ENCODE peak calls at places on chromosomes 3 and 15, in ten cellular contexts. H is PC-9, K is HCT116, B is neuronal stem cell, U is IMR-90, P is hepatocyte, R is GM23248, V is H9, I is HepG2, J is fibroblast of lung. Q is an unnamed sample. For H3K4me1, the result is how much of the 10 kb centered on the place peaks cover.

GRCh38 chr15:77013786-77014136 is 18.8 kb downstream of the PSTPIP1 start:
- DNase-seq in B (no peak), R (no peak), J (no peak), K (peak), I (no peak), P (no peak), U (no peak), H (peak), V (no peak), Q (no peak)

GRCh38 chr15:99118801-99119546 is 14.1 kb downstream of the SYNM start:
- DNase-seq in B (no peak), U (no peak), H (no peak), J (no peak), R (no peak), V (no peak), P (no peak), K (no peak), I (no peak), Q (no peak)

GRCh38 chr3:78999139-78999538 is 768.7 kb downstream of the ROBO1 start:
- DNase-seq in K (no peak), V (no peak), H (no peak), R (no peak), J (no peak), P (no peak), B (no peak), U (no peak), I (no peak), Q (no peak)

GRCh38 chr3:55868347-55868746 is 381.2 kb upstream of the WNT5A start:
- DNase-seq in K (no peak), R (no peak), H (no peak), P (no peak), V (no peak), U (no peak), I (no peak), B (no peak), J (no peak), Q (peak)

GRCh38 chr3:112114558-112115160 is 18.4 kb downstream of the GCSAM start:
- DNase-seq in I (no peak), V (no peak), P (no peak), H (no peak), B (no peak), J (no peak), U (no peak), K (no peak), R (no peak), Q (peak)

GRCh38 chr3:31534036-31534435 is 1.3 kb downstream of the STT3B start:
- DNase-seq in I (peak), K (no peak), P (peak), B (no peak), H (no peak), U (peak), J (peak), V (no peak), R (peak), Q (peak)

GRCh38 chr15:65583701-65584100 is 27.2 kb downstream of the INTS14 start:
- DNase-seq in K (no peak), R (peak), I (peak), J (peak), V (no peak), B (peak), U (peak), H (no peak), P (peak), Q (peak)

GRCh38 chr3:66885326-66886000 is 112.6 kb upstream of the KBTBD8 start:
- DNase-seq in K (peak), I (no peak), H (no peak), R (peak), J (peak), U (peak), P (peak), V (peak), B (no peak), Q (no peak)

GRCh38 chr3:23825802-23826201 is 20.0 kb downstream of the UBE2E1 start:
- DNase-seq in H (no peak), J (no peak), I (no peak), V (no peak), B (no peak), R (no peak), K (no peak), P (no peak), U (no peak), Q (no peak)

GRCh38 chr3:33218072-33218445 is 551 bp downstream of the SUSD5 start:
- DNase-seq in H (no peak), V (no peak), I (no peak), J (peak), K (no peak), P (no peak), R (peak), U (no peak), B (peak), Q (no peak)

GRCh38 chr3:154971341-154971740 is 108.8 kb upstream of the MME start:
- DNase-seq in I (no peak), P (no peak), U (peak), K (no peak), V (no peak), J (peak), H (no peak), R (peak), B (no peak), Q (no peak)

GRCh38 chr3:143600762-143601161 is 247.5 kb downstream of the SLC9A9 start:
- DNase-seq in B (no peak), R (no peak), U (no peak), I (no peak), J (peak), V (no peak), P (no peak), K (no peak), H (no peak), Q (no peak)

GRCh38 chr3:69181592-69182211 is 59.3 kb upstream of the LMOD3 start:
- DNase-seq in I (peak), V (no peak), H (peak), J (peak), U (peak), B (no peak), R (peak), P (peak), K (no peak), Q (no peak)

GRCh38 chr15:47678047-47678446 is 39.3 kb upstream of the SEMA6D start:
- DNase-seq in H (no peak), J (no peak), R (peak), I (no peak), U (no peak), K (no peak), V (no peak), P (no peak), B (no peak), Q (no peak)

GRCh38 chr3:69330891-69331400 is 54.9 kb downstream of the FRMD4B start:
- DNase-seq in R (no peak), B (no peak), K (no peak), J (no peak), U (no peak), H (no peak), I (no peak), V (no peak), P (no peak), Q (no peak)

GRCh38 chr15:45640610-45641009 is 5.8 kb downstream of the SQOR start:
- DNase-seq in K (peak), H (peak), U (peak), V (no peak), B (no peak), I (peak), J (peak), P (peak), R (peak), Q (no peak)

DNA sequence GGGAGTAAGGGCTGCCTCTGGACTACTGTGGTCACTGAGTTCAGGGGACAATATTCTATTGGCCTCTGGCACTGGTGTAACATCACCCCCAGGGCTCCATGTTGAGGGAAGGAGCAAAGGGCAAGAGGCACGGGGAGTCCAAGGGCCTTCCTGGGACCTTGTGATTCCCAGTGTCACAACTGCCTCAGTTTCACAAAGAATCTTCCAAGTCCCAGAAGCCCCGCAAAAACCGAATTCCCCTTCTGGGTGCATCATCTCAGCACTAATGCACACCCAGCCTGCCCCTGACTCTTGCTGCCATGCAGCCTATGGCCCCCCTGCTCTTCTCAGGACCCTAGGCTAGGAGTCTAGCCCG is 5.5 kb downstream of the AMOTL2 start:
- DNase-seq in J (no peak), P (no peak), K (no peak), H (no peak), I (no peak), U (no peak), R (peak), V (peak), B (no peak), Q (no peak)
- H3K4me1 ChIP-seq in J (half or more), P (half or more), K (half or more), H (half or more), I (half or more), U (half or more), R (half or more), V (under half), B (half or more), Q (under half)

DNA sequence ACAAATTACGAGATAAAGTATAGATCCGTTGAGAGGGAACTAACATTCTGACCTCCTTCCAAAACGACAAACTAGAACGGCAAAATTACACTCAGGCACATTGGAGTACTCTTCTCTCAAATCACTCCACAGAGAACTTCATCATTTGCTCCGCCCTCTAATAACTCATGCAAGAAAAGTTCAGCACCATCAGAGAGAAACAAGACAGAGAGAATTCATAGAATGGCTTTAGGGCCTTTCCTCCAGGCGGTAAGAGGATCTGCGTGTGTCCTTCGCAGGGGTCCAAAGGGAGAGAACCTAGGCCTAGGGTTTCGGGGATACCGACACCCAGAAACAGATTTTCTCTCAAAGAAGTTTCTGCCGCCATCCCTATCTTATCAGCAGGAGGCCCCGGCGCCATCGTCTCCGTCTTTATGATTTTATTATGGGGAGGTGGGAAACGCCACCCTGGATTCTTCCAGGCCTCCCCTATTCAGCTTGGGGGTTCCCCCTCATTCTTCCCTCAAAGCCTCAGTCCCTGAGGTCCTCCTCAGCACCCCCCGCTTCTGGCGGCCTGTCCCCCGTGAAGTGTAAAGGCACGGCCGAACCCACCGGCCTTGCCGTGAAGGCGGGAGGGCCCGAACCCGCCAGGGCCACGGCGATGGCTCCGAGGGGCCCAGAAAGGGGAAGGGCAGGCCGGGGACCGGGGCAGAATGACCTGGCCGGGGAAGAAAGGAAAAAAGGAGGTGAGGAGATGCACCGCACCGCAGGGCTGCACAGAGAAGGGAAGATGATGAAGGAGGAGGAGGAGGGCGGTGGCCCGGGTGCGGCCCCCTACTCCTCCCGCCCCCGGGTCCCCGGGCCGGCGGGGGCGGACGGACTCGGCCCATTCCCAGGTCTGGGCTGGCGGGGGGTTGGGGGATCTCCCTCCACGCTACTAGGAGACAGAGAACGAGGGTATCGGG is 762 bp downstream of the UBXN7 start:
- DNase-seq in V (no peak), P (peak), B (peak), K (no peak), U (peak), H (peak), J (peak), R (peak), I (peak), Q (peak)
- H2AFZ ChIP-seq in V (no peak), P (peak), B (peak), K (no peak), U (peak), H (peak), J (peak), R (peak), I (no peak), Q (peak)

DNA sequence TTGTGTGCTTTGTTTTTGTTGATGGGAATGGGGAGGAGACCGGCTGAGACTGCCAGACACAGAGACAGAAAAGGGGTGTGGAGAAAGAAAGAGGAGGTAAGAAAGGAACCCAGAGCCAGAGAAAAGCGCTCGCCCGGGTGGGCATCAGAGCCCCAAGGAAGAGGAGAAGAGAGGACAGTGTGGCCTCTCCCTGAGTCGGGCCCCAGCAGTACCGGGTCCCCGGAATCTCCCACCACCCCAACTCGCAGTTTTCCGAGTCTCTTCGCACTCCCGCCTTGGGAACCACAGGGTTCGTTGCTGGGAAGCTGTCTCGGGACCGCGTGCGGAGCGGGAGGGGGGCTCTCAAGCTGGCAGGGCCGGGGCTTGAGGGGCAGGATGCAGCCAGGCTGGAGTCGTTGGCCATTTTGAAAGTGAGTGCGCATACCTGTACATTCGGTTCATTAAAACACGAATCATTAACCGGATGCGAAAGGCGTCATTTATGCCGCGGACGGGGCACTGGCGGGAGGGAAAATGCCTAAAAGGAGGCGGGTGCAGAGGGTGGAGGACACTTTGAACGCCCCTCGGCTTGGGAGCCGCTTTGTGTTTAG is 3.2 kb downstream of the SKOR1 start:
- DNase-seq in U (no peak), I (no peak), J (no peak), B (no peak), H (no peak), R (no peak), P (no peak), K (no peak), V (no peak), Q (no peak)
- H3K4me1 ChIP-seq in U (under half), I (under half), J (under half), B (under half), H (under half), R (under half), P (half or more), K (under half), V (under half), Q (under half)

GRCh38 chr3:156478931-156479330 is 76.0 kb downstream of the SSR3 start:
- DNase-seq in H (no peak), P (no peak), I (no peak), V (no peak), B (no peak), J (no peak), R (no peak), U (no peak), K (no peak), Q (no peak)

GRCh38 chr3:156479574-156479973 is 75.3 kb downstream of the SSR3 start:
- DNase-seq in I (no peak), U (no peak), B (no peak), J (no peak), R (no peak), K (no peak), P (no peak), H (no peak), V (no peak), Q (no peak)

GRCh38 chr3:156474560-156475389 is 80.1 kb downstream of the SSR3 start:
- DNase-seq in V (peak), K (no peak), J (peak), P (no peak), B (peak), U (no peak), I (no peak), R (peak), H (no peak), Q (peak)

GRCh38 chr3:156480949-156481348 is 74.0 kb downstream of the SSR3 start:
- DNase-seq in I (no peak), B (no peak), U (no peak), R (no peak), K (no peak), J (no peak), V (no peak), H (no peak), P (no peak), Q (no peak)

GRCh38 chr3:156477306-156477705 is 77.6 kb downstream of the SSR3 start:
- DNase-seq in R (peak), V (peak), J (no peak), I (no peak), K (no peak), P (no peak), H (no peak), U (peak), B (no peak), Q (no peak)
- H2AFZ ChIP-seq in R (no peak), V (no peak), J (no peak), I (no peak), K (no peak), P (no peak), H (no peak), U (no peak), B (peak), Q (no peak)

GRCh38 chr15:59349715-59350420 is 22.8 kb downstream of the MYO1E start:
- DNase-seq in P (peak), U (peak), B (no peak), J (peak), R (peak), V (no peak), I (peak), H (peak), K (peak), Q (no peak)

GRCh38 chr15:59350421-59350732 is 22.3 kb downstream of the MYO1E start:
- DNase-seq in B (no peak), U (no peak), J (no peak), R (no peak), P (no peak), K (no peak), I (no peak), H (no peak), V (no peak), Q (no peak)

GRCh38 chr15:59353994-59354951 is 18.4 kb downstream of the MYO1E start:
- DNase-seq in J (no peak), P (no peak), I (no peak), H (no peak), K (no peak), U (no peak), R (no peak), B (no peak), V (peak), Q (no peak)

GRCh38 chr15:59352683-59353082 is 20.0 kb downstream of the MYO1E start:
- DNase-seq in U (no peak), K (no peak), H (no peak), V (no peak), B (no peak), R (no peak), J (no peak), I (no peak), P (no peak), Q (no peak)

GRCh38 chr15:59352189-59352588 is 20.5 kb downstream of the MYO1E start:
- DNase-seq in R (no peak), K (no peak), I (no peak), H (no peak), U (no peak), B (no peak), P (no peak), J (no peak), V (no peak), Q (no peak)
- H3K4me1 ChIP-seq in R (under half), K (half or more), I (under half), H (under half), U (under half), B (under half), P (under half), J (under half), V (under half), Q (under half)

GRCh38 chr15:35605790-35606189 is 59.8 kb upstream of the DPH6 start:
- DNase-seq in B (no peak), V (no peak), I (no peak), K (no peak), R (no peak), H (no peak), J (no peak), P (no peak), U (no peak), Q (no peak)

GRCh38 chr15:35603298-35603697 is 57.3 kb upstream of the DPH6 start:
- DNase-seq in V (no peak), K (no peak), H (no peak), J (peak), B (no peak), P (no peak), U (peak), R (peak), I (no peak), Q (no peak)

DNA sequence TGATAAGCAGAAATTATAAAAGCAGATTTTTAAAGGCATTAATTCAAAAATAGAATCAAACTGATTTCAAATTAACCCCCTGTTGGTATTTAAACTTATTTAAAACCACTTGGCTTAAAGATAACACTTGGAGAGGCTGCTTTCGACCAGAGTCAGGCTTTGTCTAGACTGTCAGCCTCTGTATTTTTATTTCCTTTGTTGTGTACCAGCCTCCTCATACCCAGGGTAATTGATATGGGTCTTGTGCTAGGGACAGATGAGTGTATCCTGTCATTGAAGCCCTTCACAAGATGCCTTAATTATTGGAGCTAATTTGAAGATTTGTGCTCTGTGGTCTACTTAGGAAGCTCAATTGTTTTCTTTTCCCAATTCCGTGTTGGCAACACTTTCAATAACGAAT is 60.4 kb upstream of the DPH6 start:
- DNase-seq in H (no peak), B (no peak), V (no peak), U (no peak), P (no peak), R (no peak), J (no peak), I (no peak), K (no peak), Q (no peak)
- H2AFZ ChIP-seq in H (no peak), B (peak), V (peak), U (no peak), P (no peak), R (no peak), J (no peak), I (no peak), K (no peak), Q (no peak)

DNA sequence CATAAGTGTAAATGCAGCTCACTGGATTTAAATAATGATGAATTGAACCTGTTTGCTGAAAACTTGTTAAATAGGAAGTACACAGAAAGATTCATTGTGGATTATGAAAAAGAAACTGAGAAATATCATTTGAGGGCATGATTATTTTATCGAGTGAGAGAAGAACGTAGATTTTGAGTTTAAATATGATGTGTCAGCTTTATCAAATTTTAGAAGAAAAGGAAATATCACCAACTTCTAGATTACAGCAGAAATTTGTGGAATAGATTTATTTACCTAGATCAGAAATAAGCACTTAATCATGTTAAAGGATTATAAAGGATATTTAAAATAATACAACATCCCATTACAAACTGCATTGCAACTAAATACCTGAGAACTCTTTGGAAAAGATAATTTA is 315.5 kb downstream of the ZPLD1 start:
- DNase-seq in H (no peak), I (no peak), K (no peak), V (no peak), J (no peak), B (no peak), U (no peak), R (no peak), P (no peak), Q (no peak)
- H3K4me1 ChIP-seq in H (under half), I (under half), K (under half), V (under half), J (under half), B (under half), U (under half), R (under half), P (under half), Q (under half)

Q was measured in OCI-LY7.